ENCODE peak calls at places on chromosomes 5 and 9, in nine cellular contexts. One of them, this sample, is unnamed.
A peak's percentile ranks its signal among the peaks of the same experiment; 100 is the strongest.

GRCh38 chr5:119470851-119471451 is 18.7 kb downstream of the HSD17B4 start:
- DNase-seq in kidney: no peak
- DNase-seq in astrocyte of the hippocampus: peak; percentile 67
- DNase-seq in AG20443: peak; percentile 21
- DNase-seq in amygdala: no peak
- DNase-seq in C1 segment of cervical spinal cord: no peak
- DNase-seq in stimulated activated CD4-positive, alpha-beta T cell treated with anti-CD3 and anti-CD28 coated beads, Interleukin-12 subunit alpha, Interleukin-12 subunit beta, amount 100 ng/mL, for 4 hours: no peak
- DNase-seq in stomach: no peak
- DNase-seq in neuronal stem cell: peak; percentile 29
- DNase-seq in this sample: no peak

GRCh38 chr5:73498057-73498992 is at the start of gene BTF3:
- DNase-seq in kidney: peak; percentile 98
- DNase-seq in astrocyte of the hippocampus: peak; percentile 98
- DNase-seq in AG20443: peak; percentile 98
- DNase-seq in amygdala: peak; percentile 93
- DNase-seq in C1 segment of cervical spinal cord: peak; percentile 91
- DNase-seq in stimulated activated CD4-positive, alpha-beta T cell treated with anti-CD3 and anti-CD28 coated beads, Interleukin-12 subunit alpha, Interleukin-12 subunit beta, amount 100 ng/mL, for 4 hours: peak; percentile 92
- DNase-seq in stomach: peak; percentile 95
- DNase-seq in neuronal stem cell: peak; percentile 91
- DNase-seq in this sample: peak; percentile 99

GRCh38 chr9:1759901-1760300 is 255.2 kb upstream of the SMARCA2 start:
- DNase-seq in kidney: no peak
- DNase-seq in astrocyte of the hippocampus: peak; percentile 2
- DNase-seq in AG20443: no peak
- DNase-seq in amygdala: no peak
- DNase-seq in C1 segment of cervical spinal cord: no peak
- DNase-seq in stimulated activated CD4-positive, alpha-beta T cell treated with anti-CD3 and anti-CD28 coated beads, Interleukin-12 subunit alpha, Interleukin-12 subunit beta, amount 100 ng/mL, for 4 hours: no peak
- DNase-seq in stomach: no peak
- DNase-seq in neuronal stem cell: no peak
- DNase-seq in this sample: no peak

GRCh38 chr9:136995772-136996308 is 528 bp downstream of the CLIC3 start:
- DNase-seq in kidney: no peak
- DNase-seq in astrocyte of the hippocampus: peak; percentile 72
- DNase-seq in AG20443: peak; percentile 67
- DNase-seq in amygdala: no peak
- DNase-seq in C1 segment of cervical spinal cord: no peak
- DNase-seq in stimulated activated CD4-positive, alpha-beta T cell treated with anti-CD3 and anti-CD28 coated beads, Interleukin-12 subunit alpha, Interleukin-12 subunit beta, amount 100 ng/mL, for 4 hours: no peak
- DNase-seq in stomach: peak; percentile 61
- DNase-seq in neuronal stem cell: no peak
- DNase-seq in this sample: no peak

GRCh38 chr5:87756951-87757350 is 344.2 kb upstream of the CCNH start:
- DNase-seq in kidney: no peak
- DNase-seq in astrocyte of the hippocampus: no peak
- DNase-seq in AG20443: no peak
- DNase-seq in amygdala: no peak
- DNase-seq in C1 segment of cervical spinal cord: no peak
- DNase-seq in stimulated activated CD4-positive, alpha-beta T cell treated with anti-CD3 and anti-CD28 coated beads, Interleukin-12 subunit alpha, Interleukin-12 subunit beta, amount 100 ng/mL, for 4 hours: no peak
- DNase-seq in stomach: no peak
- DNase-seq in neuronal stem cell: no peak
- DNase-seq in this sample: no peak

GRCh38 chr5:170277953-170278352 is 19.6 kb downstream of the LCP2 start:
- DNase-seq in kidney: no peak
- DNase-seq in astrocyte of the hippocampus: no peak
- DNase-seq in AG20443: no peak
- DNase-seq in amygdala: no peak
- DNase-seq in C1 segment of cervical spinal cord: no peak
- DNase-seq in stimulated activated CD4-positive, alpha-beta T cell treated with anti-CD3 and anti-CD28 coated beads, Interleukin-12 subunit alpha, Interleukin-12 subunit beta, amount 100 ng/mL, for 4 hours: no peak
- DNase-seq in stomach: no peak
- DNase-seq in neuronal stem cell: no peak
- DNase-seq in this sample: no peak

GRCh38 chr5:13913962-13914361 is 30.5 kb downstream of the DNAH5 start:
- DNase-seq in kidney: no peak
- DNase-seq in astrocyte of the hippocampus: no peak
- DNase-seq in AG20443: no peak
- DNase-seq in amygdala: no peak
- DNase-seq in C1 segment of cervical spinal cord: no peak
- DNase-seq in stimulated activated CD4-positive, alpha-beta T cell treated with anti-CD3 and anti-CD28 coated beads, Interleukin-12 subunit alpha, Interleukin-12 subunit beta, amount 100 ng/mL, for 4 hours: no peak
- DNase-seq in stomach: no peak
- DNase-seq in neuronal stem cell: no peak
- DNase-seq in this sample: no peak

GRCh38 chr5:143200781-143201398 is 202.6 kb downstream of the NR3C1 start:
- DNase-seq in kidney: no peak
- DNase-seq in astrocyte of the hippocampus: peak; percentile 77
- DNase-seq in AG20443: peak; percentile 67
- DNase-seq in amygdala: no peak
- DNase-seq in C1 segment of cervical spinal cord: no peak
- DNase-seq in stimulated activated CD4-positive, alpha-beta T cell treated with anti-CD3 and anti-CD28 coated beads, Interleukin-12 subunit alpha, Interleukin-12 subunit beta, amount 100 ng/mL, for 4 hours: no peak
- DNase-seq in stomach: no peak
- DNase-seq in neuronal stem cell: no peak
- DNase-seq in this sample: no peak

GRCh38 chr5:61329729-61330128 is 2.3 kb upstream of the ZSWIM6 start:
- DNase-seq in kidney: no peak
- DNase-seq in astrocyte of the hippocampus: peak; percentile 44
- DNase-seq in AG20443: no peak
- DNase-seq in amygdala: no peak
- DNase-seq in C1 segment of cervical spinal cord: no peak
- DNase-seq in stimulated activated CD4-positive, alpha-beta T cell treated with anti-CD3 and anti-CD28 coated beads, Interleukin-12 subunit alpha, Interleukin-12 subunit beta, amount 100 ng/mL, for 4 hours: no peak
- DNase-seq in stomach: no peak
- DNase-seq in neuronal stem cell: no peak
- DNase-seq in this sample: no peak

This sample was measured in posterior vena cava.